ENCODE peak calls at places on chromosomes 11 and 22, in four cellular contexts. Y, B, P and L are unnamed samples.

GRCh38 chr11:64772318-64773018 is 5.9 kb downstream of the SF1 start:
- DNase-seq in Y (no peak), B (no peak), P (no peak), L (no peak)

GRCh38 chr11:2909145-2909914 is 19.9 kb downstream of the PHLDA2 start:
- DNase-seq in Y (no peak), B (no peak), P (no peak), L (no peak)

GRCh38 chr11:3120071-3120792 is 44.9 kb downstream of the OSBPL5 start:
- DNase-seq in Y (no peak), B (no peak), P (no peak), L (no peak)

GRCh38 chr11:15903246-15903645 is 453.1 kb downstream of the SOX6 start:
- DNase-seq in Y (no peak), B (no peak), P (no peak), L (no peak)

GRCh38 chr11:45252134-45252856 is 33.8 kb downstream of the SYT13 start:
- DNase-seq in Y (peak), B (no peak), P (peak), L (peak)

GRCh38 chr11:116725434-116726221 is 47.2 kb downstream of the BUD13 start:
- DNase-seq in Y (no peak), B (no peak), P (no peak), L (no peak)

GRCh38 chr11:79406376-79406775 is 34.5 kb downstream of the TENM4 start:
- DNase-seq in Y (no peak), B (no peak), P (no peak), L (no peak)

GRCh38 chr11:65639623-65640482 is 2.0 kb downstream of the SIPA1 start:
- DNase-seq in Y (no peak), B (no peak), P (no peak), L (no peak)

GRCh38 chr11:66857234-66857926 is 516 bp downstream of the LRFN4 start:
- DNase-seq in Y (peak), B (no peak), P (no peak), L (no peak)

GRCh38 chr11:10498022-10498400 is 42.9 kb downstream of the AMPD3 start:
- DNase-seq in Y (no peak), B (no peak), P (no peak), L (no peak)

GRCh38 chr22:41264408-41264941 is 21.5 kb downstream of the RANGAP1 start:
- DNase-seq in Y (no peak), B (no peak), P (no peak), L (no peak)

GRCh38 chr11:75527938-75528845 is 2.5 kb upstream of the GDPD5 start:
- DNase-seq in Y (no peak), B (no peak), P (no peak), L (peak)

GRCh38 chr11:113952588-113952987 is 22.3 kb upstream of the HTR3A start:
- DNase-seq in Y (no peak), B (no peak), P (no peak), L (no peak)

GRCh38 chr22:31296258-31296657 is 4.0 kb upstream of the PIK3IP1 start:
- DNase-seq in Y (no peak), B (no peak), P (no peak), L (no peak)

GRCh38 chr22:48746789-48747425 is 1080.8 kb downstream of the BRD1 start:
- DNase-seq in Y (no peak), B (no peak), P (no peak), L (no peak)

GRCh38 chr11:76892305-76892704 is 31.6 kb downstream of the ACER3 start:
- DNase-seq in Y (no peak), B (no peak), P (no peak), L (no peak)

GRCh38 chr11:63663809-63664208 is 7.4 kb downstream of the ATL3 start:
- DNase-seq in Y (peak), B (no peak), P (peak), L (no peak)

GRCh38 chr22:48315415-48316244 is 1512.0 kb downstream of the BRD1 start:
- DNase-seq in Y (no peak), B (no peak), P (no peak), L (no peak)

GRCh38 chr22:20885017-20885556 is 26.3 kb downstream of the SNAP29 start:
- DNase-seq in Y (no peak), B (no peak), P (no peak), L (no peak)

GRCh38 chr11:12770435-12770834 is 96.2 kb downstream of the TEAD1 start:
- DNase-seq in Y (no peak), B (no peak), P (no peak), L (no peak)
- H3K4me3 ChIP-seq in Y (no peak), B (no peak), P (no peak), L (no peak)

DNA sequence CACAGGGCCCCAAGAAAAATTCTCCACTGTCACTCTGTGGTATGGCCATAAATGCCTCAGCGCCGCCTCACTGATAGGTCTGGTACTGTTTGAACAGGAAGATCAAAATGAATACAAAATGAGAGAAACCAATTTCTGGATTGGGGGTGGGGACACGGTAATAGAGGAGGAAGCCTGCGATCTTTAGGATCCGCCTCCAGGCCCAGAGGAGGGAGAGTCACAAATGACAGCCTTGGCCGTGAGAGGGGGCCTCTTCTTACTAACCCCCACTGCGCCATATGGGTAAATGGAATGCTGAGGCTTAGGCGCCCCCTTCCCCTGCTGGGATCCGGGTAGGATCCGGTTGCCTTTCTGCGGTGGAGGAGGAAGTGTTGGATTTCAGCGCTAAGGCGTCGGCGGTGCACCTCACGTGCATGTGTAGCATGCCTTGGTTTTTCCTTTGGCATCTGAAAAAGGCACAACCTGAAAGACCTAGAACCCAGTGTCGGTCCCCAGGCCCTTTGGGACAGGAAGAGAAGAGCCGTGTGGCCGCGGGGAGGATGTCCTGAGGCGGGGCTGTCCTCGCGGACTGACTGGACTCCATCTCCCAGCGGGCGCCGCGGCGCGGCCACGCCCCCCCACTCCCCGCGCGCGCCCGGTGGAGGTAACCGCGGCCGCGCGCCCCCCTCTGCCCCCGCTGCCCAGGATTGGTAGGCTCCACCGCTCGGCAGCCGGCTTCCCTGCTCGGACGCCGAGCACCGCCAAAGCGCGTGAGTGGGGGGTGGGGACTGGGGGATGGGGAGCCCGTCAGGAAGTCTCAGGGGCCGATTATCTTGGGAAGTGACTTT is 718 bp upstream of the MADD start:
- DNase-seq in Y (peak), B (peak), P (peak), L (peak)
- TF ChIP-seq CTCF in Y (no peak), B (no peak), P (no peak), L (no peak)

GRCh38 chr22:28346308-28346707 is 333.3 kb downstream of the TTC28 start:
- DNase-seq in Y (no peak), B (no peak), P (no peak), L (no peak)

GRCh38 chr22:28349114-28349513 is 330.5 kb downstream of the TTC28 start:
- DNase-seq in Y (no peak), B (no peak), P (no peak), L (no peak)

GRCh38 chr22:28348613-28349012 is 331.0 kb downstream of the TTC28 start:
- DNase-seq in Y (no peak), B (no peak), P (no peak), L (no peak)

DNA sequence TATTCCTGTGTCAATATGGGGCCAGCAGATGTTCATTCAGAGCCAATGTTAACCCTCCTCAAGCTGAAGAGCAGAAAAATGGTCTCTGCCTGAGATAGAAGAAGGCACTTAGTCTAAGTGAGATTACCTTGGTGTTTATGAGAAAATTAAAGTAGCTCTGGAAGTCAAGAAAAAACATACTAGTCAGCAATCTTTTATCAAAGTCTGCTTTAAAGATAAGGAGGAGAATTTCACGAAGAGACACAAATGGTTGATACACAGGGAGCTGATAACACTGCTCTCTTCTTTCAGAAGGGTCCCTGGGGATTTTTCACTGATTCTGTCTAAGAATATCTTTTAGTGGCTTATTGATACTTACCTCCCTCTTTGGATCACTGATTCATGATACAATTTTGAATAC is 328.1 kb downstream of the TTC28 start:
- DNase-seq in Y (no peak), B (no peak), P (no peak), L (no peak)
- H3K4me3 ChIP-seq in Y (no peak), B (no peak), P (no peak), L (no peak)

GRCh38 chr22:19490628-19491230 is 11.0 kb downstream of the CDC45 start:
- DNase-seq in Y (no peak), B (no peak), P (no peak), L (no peak)

GRCh38 chr22:19488285-19488684 is 8.6 kb downstream of the CDC45 start:
- DNase-seq in Y (no peak), B (no peak), P (no peak), L (no peak)

GRCh38 chr22:19492504-19493174 is 12.9 kb downstream of the CDC45 start:
- DNase-seq in Y (no peak), B (no peak), P (no peak), L (no peak)

GRCh38 chr22:19494001-19494560 is 14.4 kb downstream of the CDC45 start:
- DNase-seq in Y (no peak), B (no peak), P (no peak), L (no peak)

DNA sequence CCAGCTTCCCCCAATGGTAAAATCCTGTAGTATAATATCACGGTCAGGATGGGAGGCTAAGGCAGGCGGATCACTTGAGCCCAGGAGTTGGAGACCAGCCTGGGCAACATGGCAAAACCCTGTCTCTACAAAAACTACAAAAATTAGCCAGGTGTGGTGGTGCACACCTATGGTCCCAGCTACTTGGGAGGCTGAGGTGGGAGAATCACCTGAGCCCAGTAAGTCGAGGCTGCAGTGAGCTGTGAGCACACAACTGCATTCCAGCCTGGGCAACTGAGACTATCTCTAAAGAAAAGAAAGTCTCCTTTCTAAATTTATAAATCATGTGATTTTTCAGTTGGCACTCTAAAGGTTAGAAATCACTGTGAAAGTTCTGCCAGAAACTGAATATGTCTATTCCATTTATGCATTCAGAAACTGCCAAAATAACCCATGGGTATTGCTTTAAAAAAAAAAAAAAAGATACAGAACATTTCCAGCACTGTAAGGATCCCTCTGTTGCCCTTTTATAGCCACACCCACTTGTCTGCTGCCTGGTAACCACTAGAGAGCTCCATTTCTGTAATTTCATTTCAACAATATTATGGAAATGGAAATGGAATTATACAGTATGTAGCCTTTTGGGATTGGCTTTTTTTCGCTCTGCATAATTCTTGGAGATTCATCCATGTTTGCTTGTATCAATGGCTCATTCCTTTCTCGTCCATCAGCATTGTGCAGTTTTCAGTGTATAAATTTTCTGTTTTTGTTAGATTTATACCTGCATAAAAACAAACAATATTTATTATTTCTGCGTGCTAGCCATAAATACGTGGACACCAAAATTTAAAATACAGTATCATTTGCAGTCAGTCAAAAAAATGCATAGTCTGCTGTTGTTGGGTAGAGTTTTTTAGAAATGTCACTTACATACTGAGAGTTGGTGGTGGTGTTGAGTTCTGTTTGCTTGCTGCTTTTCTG is 9.4 kb downstream of the CDC45 start:
- DNase-seq in Y (peak), B (no peak), P (no peak), L (no peak)
- TF ChIP-seq CTCF in Y (no peak), B (no peak), P (peak), L (no peak)

DNA sequence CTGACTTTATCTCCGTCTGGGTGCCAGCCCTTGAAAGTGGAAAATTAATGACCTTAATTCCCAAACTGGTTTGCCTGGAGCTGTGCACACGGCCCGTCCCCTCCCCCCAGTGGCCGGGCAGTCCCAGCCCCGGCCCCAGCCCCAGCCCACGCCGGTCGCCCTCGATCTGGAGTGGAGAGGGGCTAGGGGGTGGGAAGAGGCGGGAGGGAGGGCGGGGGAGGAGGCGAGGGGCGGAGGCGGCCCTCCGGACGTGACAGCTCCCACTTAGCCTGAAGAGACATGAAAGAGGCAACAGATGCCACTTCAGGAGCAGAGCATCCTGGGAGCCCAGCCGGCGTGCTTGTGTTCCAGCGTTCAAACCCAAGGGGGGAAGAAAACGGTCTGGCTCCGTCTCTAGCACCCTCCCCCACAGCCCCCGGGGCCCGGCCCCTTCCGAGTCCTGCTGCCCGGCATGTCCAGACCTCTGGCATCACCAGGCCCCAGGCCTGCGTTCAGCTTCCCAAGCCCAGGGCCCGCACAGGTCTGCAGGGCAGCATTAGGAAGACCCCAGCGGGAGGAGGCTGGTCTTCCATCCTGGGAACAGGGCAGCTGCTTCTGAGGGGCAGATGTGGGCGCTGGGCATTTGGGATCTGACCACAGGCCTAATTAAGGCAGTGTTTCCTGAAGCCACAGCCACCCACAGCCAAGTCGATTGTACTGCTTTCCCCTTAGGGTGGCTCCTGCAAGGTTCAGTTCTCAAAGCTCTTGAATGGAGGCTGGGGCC is 20.0 kb upstream of the LMO1 start:
- DNase-seq in Y (no peak), B (no peak), P (no peak), L (no peak)
- H3K4me3 ChIP-seq in Y (no peak), B (peak), P (no peak), L (no peak)

GRCh38 chr11:104151404-104152204 is 12.3 kb downstream of the PDGFD start:
- DNase-seq in Y (no peak), B (no peak), P (peak), L (no peak)
- TF ChIP-seq CTCF in Y (no peak), B (peak), P (peak), L (peak)

DNA sequence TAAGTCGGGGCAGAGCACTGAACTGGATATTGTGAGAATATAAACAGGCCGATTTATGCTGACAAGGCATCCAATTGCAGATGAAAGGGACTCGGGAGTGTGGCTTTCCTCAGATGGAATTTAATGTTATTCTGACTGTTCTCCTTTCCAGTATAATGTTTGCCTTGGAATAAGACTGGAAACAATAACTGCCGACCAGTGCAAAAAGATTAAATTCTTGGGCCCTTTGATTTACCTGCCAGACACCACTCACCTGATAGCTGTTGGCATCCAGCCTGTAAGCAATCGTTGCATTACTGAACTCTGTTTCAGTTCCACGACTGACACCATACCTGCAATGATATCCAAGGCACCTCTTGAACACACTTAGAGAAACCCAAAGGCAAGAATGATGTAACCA is 10.9 kb downstream of the NUP160 start:
- DNase-seq in Y (no peak), B (no peak), P (no peak), L (no peak)
- H3K4me3 ChIP-seq in Y (no peak), B (no peak), P (no peak), L (no peak)